ENCODE peak calls at places on chromosomes 7 and 10, in nine cellular contexts. One of them, this sample, is unnamed.

GRCh38 chr10:23373156-23373555 is 28.6 kb upstream of the C10orf67 start:
- DNase-seq in transverse colon: no peak
- DNase-seq in left lung: no peak
- DNase-seq in thyroid gland: no peak
- DNase-seq in Caco-2: no peak
- DNase-seq in body of pancreas: no peak
- DNase-seq in suprapubic skin: no peak
- DNase-seq in MM.1S: no peak
- DNase-seq in upper lobe of left lung: no peak
- DNase-seq in this sample: no peak

GRCh38 chr7:129209067-129209926 is 15.5 kb upstream of the AHCYL2 start:
- DNase-seq in thyroid gland: peak; percentile 46
- DNase-seq in suprapubic skin: no peak
- DNase-seq in left lung: no peak
- DNase-seq in upper lobe of left lung: no peak
- DNase-seq in transverse colon: no peak
- DNase-seq in MM.1S: no peak
- DNase-seq in Caco-2: no peak
- DNase-seq in body of pancreas: no peak
- DNase-seq in this sample: no peak

GRCh38 chr7:141144921-141145629 is 71.2 kb downstream of the TMEM178B start:
- DNase-seq in body of pancreas: no peak
- DNase-seq in left lung: no peak
- DNase-seq in Caco-2: no peak
- DNase-seq in MM.1S: no peak
- DNase-seq in transverse colon: no peak
- DNase-seq in upper lobe of left lung: peak; percentile 13
- DNase-seq in thyroid gland: no peak
- DNase-seq in suprapubic skin: no peak
- DNase-seq in this sample: no peak

GRCh38 chr7:135486258-135486657 is 23.6 kb downstream of the CNOT4 start:
- DNase-seq in Caco-2: no peak
- DNase-seq in upper lobe of left lung: no peak
- DNase-seq in MM.1S: no peak
- DNase-seq in thyroid gland: no peak
- DNase-seq in suprapubic skin: no peak
- DNase-seq in transverse colon: no peak
- DNase-seq in body of pancreas: no peak
- DNase-seq in left lung: no peak
- DNase-seq in this sample: no peak

GRCh38 chr10:12499587-12499986 is 150.2 kb downstream of the CAMK1D start:
- DNase-seq in thyroid gland: no peak
- DNase-seq in Caco-2: no peak
- DNase-seq in suprapubic skin: peak; percentile 61
- DNase-seq in left lung: no peak
- DNase-seq in MM.1S: no peak
- DNase-seq in transverse colon: no peak
- DNase-seq in body of pancreas: no peak
- DNase-seq in upper lobe of left lung: no peak
- DNase-seq in this sample: no peak

GRCh38 chr7:4871056-4871680 is 9.3 kb upstream of the PAPOLB start:
- DNase-seq in upper lobe of left lung: peak; percentile 72
- DNase-seq in left lung: peak; percentile 66
- DNase-seq in thyroid gland: no peak
- DNase-seq in suprapubic skin: no peak
- DNase-seq in Caco-2: no peak
- DNase-seq in MM.1S: no peak
- DNase-seq in body of pancreas: no peak
- DNase-seq in transverse colon: no peak
- DNase-seq in this sample: no peak

GRCh38 chr10:43112608-43112961 is 25.7 kb upstream of the CSGALNACT2 start:
- DNase-seq in upper lobe of left lung: no peak
- DNase-seq in body of pancreas: no peak
- DNase-seq in thyroid gland: no peak
- DNase-seq in suprapubic skin: peak; percentile 44
- DNase-seq in Caco-2: no peak
- DNase-seq in MM.1S: no peak
- DNase-seq in left lung: peak; percentile 64
- DNase-seq in transverse colon: no peak
- DNase-seq in this sample: peak; percentile 34

GRCh38 chr7:134154581-134155130 is 27.5 kb downstream of the LRGUK start:
- DNase-seq in transverse colon: no peak
- DNase-seq in left lung: no peak
- DNase-seq in upper lobe of left lung: no peak
- DNase-seq in Caco-2: no peak
- DNase-seq in MM.1S: no peak
- DNase-seq in body of pancreas: no peak
- DNase-seq in suprapubic skin: no peak
- DNase-seq in thyroid gland: no peak
- DNase-seq in this sample: no peak

GRCh38 chr7:29443552-29443951 is 120.1 kb upstream of the PRR15 start:
- DNase-seq in upper lobe of left lung: no peak
- DNase-seq in suprapubic skin: no peak
- DNase-seq in MM.1S: no peak
- DNase-seq in Caco-2: no peak
- DNase-seq in left lung: no peak
- DNase-seq in thyroid gland: no peak
- DNase-seq in transverse colon: no peak
- DNase-seq in body of pancreas: no peak
- DNase-seq in this sample: no peak

GRCh38 chr10:117218654-117219053 is 21.4 kb downstream of the KCNK18 start:
- DNase-seq in left lung: no peak
- DNase-seq in upper lobe of left lung: no peak
- DNase-seq in suprapubic skin: no peak
- DNase-seq in transverse colon: no peak
- DNase-seq in thyroid gland: no peak
- DNase-seq in Caco-2: no peak
- DNase-seq in body of pancreas: no peak
- DNase-seq in MM.1S: no peak
- DNase-seq in this sample: no peak

GRCh38 chr10:22023508-22023907 is 20.0 kb upstream of the DNAJC1 start:
- DNase-seq in suprapubic skin: no peak
- DNase-seq in upper lobe of left lung: no peak
- DNase-seq in left lung: no peak
- DNase-seq in transverse colon: no peak
- DNase-seq in body of pancreas: no peak
- DNase-seq in MM.1S: no peak
- DNase-seq in Caco-2: no peak
- DNase-seq in thyroid gland: no peak
- DNase-seq in this sample: no peak

GRCh38 chr10:124007102-124007772 is 86.2 kb downstream of the CHST15 start:
- DNase-seq in MM.1S: no peak
- DNase-seq in Caco-2: no peak
- DNase-seq in body of pancreas: no peak
- DNase-seq in left lung: no peak
- DNase-seq in thyroid gland: no peak
- DNase-seq in suprapubic skin: peak; percentile 28
- DNase-seq in upper lobe of left lung: no peak
- DNase-seq in transverse colon: peak; percentile 3
- DNase-seq in this sample: no peak

GRCh38 chr7:85070967-85071628 is 115.8 kb downstream of the SEMA3D start:
- DNase-seq in transverse colon: no peak
- DNase-seq in left lung: peak; percentile 28
- DNase-seq in suprapubic skin: no peak
- DNase-seq in thyroid gland: no peak
- DNase-seq in body of pancreas: no peak
- DNase-seq in upper lobe of left lung: no peak
- DNase-seq in Caco-2: no peak
- DNase-seq in MM.1S: no peak
- DNase-seq in this sample: no peak

GRCh38 chr7:127751062-127751722 is 99.2 kb downstream of the SND1 start:
- DNase-seq in suprapubic skin: no peak
- DNase-seq in body of pancreas: no peak
- DNase-seq in thyroid gland: peak; percentile 13
- DNase-seq in MM.1S: no peak
- DNase-seq in upper lobe of left lung: no peak
- DNase-seq in Caco-2: no peak
- DNase-seq in left lung: no peak
- DNase-seq in transverse colon: no peak
- DNase-seq in this sample: no peak

GRCh38 chr7:34108150-34108549 is 202.8 kb downstream of the BMPER start:
- DNase-seq in body of pancreas: no peak
- DNase-seq in left lung: no peak
- DNase-seq in transverse colon: no peak
- DNase-seq in thyroid gland: no peak
- DNase-seq in Caco-2: no peak
- DNase-seq in upper lobe of left lung: no peak
- DNase-seq in suprapubic skin: no peak
- DNase-seq in MM.1S: no peak
- DNase-seq in this sample: no peak

GRCh38 chr10:102467971-102468438 is 16.7 kb upstream of the C10orf95 start:
- DNase-seq in MM.1S: no peak
- DNase-seq in suprapubic skin: no peak
- DNase-seq in Caco-2: no peak
- DNase-seq in left lung: peak; percentile 80
- DNase-seq in thyroid gland: no peak
- DNase-seq in upper lobe of left lung: no peak
- DNase-seq in body of pancreas: peak; percentile 66
- DNase-seq in transverse colon: peak; percentile 68
- DNase-seq in this sample: peak; percentile 62

GRCh38 chr7:124762611-124763143 is 2.9 kb downstream of the GPR37 start:
- DNase-seq in suprapubic skin: no peak
- DNase-seq in transverse colon: peak; percentile 25
- DNase-seq in upper lobe of left lung: no peak
- DNase-seq in Caco-2: no peak
- DNase-seq in MM.1S: no peak
- DNase-seq in left lung: no peak
- DNase-seq in thyroid gland: no peak
- DNase-seq in body of pancreas: peak; percentile 78
- DNase-seq in this sample: no peak

GRCh38 chr7:91784469-91784868 is 96.0 kb downstream of the MTERF1 start:
- DNase-seq in MM.1S: peak; percentile 21
- DNase-seq in transverse colon: no peak
- DNase-seq in left lung: no peak
- DNase-seq in body of pancreas: no peak
- DNase-seq in upper lobe of left lung: no peak
- DNase-seq in Caco-2: no peak
- DNase-seq in suprapubic skin: no peak
- DNase-seq in thyroid gland: no peak
- DNase-seq in this sample: no peak

GRCh38 chr7:26192485-26193087 is 8.0 kb downstream of the HNRNPA2B1 start:
- DNase-seq in transverse colon: peak; percentile 16
- DNase-seq in suprapubic skin: no peak
- DNase-seq in upper lobe of left lung: no peak
- DNase-seq in thyroid gland: no peak
- DNase-seq in Caco-2: no peak
- DNase-seq in left lung: no peak
- DNase-seq in body of pancreas: no peak
- DNase-seq in MM.1S: no peak
- DNase-seq in this sample: no peak

GRCh38 chr7:99652671-99653070 is 27.1 kb downstream of the CYP3A5 start:
- DNase-seq in body of pancreas: no peak
- DNase-seq in thyroid gland: no peak
- DNase-seq in suprapubic skin: no peak
- DNase-seq in left lung: no peak
- DNase-seq in Caco-2: no peak
- DNase-seq in upper lobe of left lung: no peak
- DNase-seq in MM.1S: no peak
- DNase-seq in transverse colon: no peak
- DNase-seq in this sample: no peak

GRCh38 chr7:99651290-99651689 is 28.5 kb downstream of the CYP3A5 start:
- DNase-seq in Caco-2: no peak
- DNase-seq in upper lobe of left lung: no peak
- DNase-seq in left lung: no peak
- DNase-seq in body of pancreas: no peak
- DNase-seq in suprapubic skin: no peak
- DNase-seq in thyroid gland: no peak
- DNase-seq in transverse colon: no peak
- DNase-seq in MM.1S: no peak
- DNase-seq in this sample: no peak

GRCh38 chr7:99648843-99649242 is 31.0 kb downstream of the CYP3A5 start:
- DNase-seq in Caco-2: no peak
- DNase-seq in body of pancreas: no peak
- DNase-seq in suprapubic skin: no peak
- DNase-seq in MM.1S: no peak
- DNase-seq in thyroid gland: no peak
- DNase-seq in upper lobe of left lung: no peak
- DNase-seq in transverse colon: no peak
- DNase-seq in left lung: no peak
- DNase-seq in this sample: no peak

GRCh38 chr7:99653754-99654153 is 26.0 kb downstream of the CYP3A5 start:
- DNase-seq in thyroid gland: no peak
- DNase-seq in MM.1S: no peak
- DNase-seq in Caco-2: no peak
- DNase-seq in left lung: no peak
- DNase-seq in body of pancreas: no peak
- DNase-seq in transverse colon: no peak
- DNase-seq in upper lobe of left lung: no peak
- DNase-seq in suprapubic skin: no peak
- DNase-seq in this sample: no peak
- TF ChIP-seq CTCF in thyroid gland: no peak
- TF ChIP-seq CTCF in MM.1S: no peak
- TF ChIP-seq CTCF in Caco-2: no peak
- TF ChIP-seq CTCF in left lung: no peak
- TF ChIP-seq CTCF in body of pancreas: no peak
- TF ChIP-seq CTCF in transverse colon: no peak
- TF ChIP-seq CTCF in upper lobe of left lung: no peak
- TF ChIP-seq CTCF in suprapubic skin: no peak
- TF ChIP-seq CTCF in this sample: no peak

GRCh38 chr10:35192645-35193249 is 66.1 kb downstream of the CREM start:
- DNase-seq in Caco-2: no peak
- DNase-seq in MM.1S: no peak
- DNase-seq in thyroid gland: no peak
- DNase-seq in left lung: no peak
- DNase-seq in transverse colon: no peak
- DNase-seq in body of pancreas: no peak
- DNase-seq in suprapubic skin: no peak
- DNase-seq in upper lobe of left lung: no peak
- DNase-seq in this sample: no peak
- H3K4me1 ChIP-seq in Caco-2: peaks cover 4% of the 10 kb centered on the region
- H3K4me1 ChIP-seq in MM.1S: peaks cover 12% of the 10 kb centered on the region
- H3K4me1 ChIP-seq in thyroid gland: peaks cover 9% of the 10 kb centered on the region
- H3K4me1 ChIP-seq in left lung: peaks cover 46% of the 10 kb centered on the region
- H3K4me1 ChIP-seq in transverse colon: peaks cover 7% of the 10 kb centered on the region
- H3K4me1 ChIP-seq in body of pancreas: peaks cover 12% of the 10 kb centered on the region
- H3K4me1 ChIP-seq in suprapubic skin: peaks cover 11% of the 10 kb centered on the region
- H3K4me1 ChIP-seq in upper lobe of left lung: peaks cover 10% of the 10 kb centered on the region
- H3K4me1 ChIP-seq in this sample: peaks cover 31% of the 10 kb centered on the region

DNA sequence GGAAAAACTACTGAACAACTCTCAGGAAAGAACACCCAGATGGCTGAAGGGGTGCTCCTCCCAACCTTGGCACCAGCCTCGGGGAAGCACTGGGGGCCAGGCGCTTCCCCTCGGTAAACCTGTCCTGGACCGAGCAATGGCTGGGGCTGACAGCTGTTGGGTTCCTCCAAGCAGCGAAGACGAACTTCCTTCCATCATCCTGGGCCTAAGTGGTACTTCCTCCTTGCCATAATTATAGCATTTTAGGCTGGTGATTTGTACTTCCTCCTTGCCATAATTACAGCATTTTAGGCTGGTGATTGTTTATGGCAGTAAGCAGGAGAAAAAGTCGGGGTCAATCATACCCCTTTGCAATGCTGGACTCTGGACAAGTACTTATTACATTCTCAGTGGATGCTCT is 69.3 kb downstream of the MYOF start:
- DNase-seq in MM.1S: no peak
- DNase-seq in transverse colon: no peak
- DNase-seq in left lung: no peak
- DNase-seq in upper lobe of left lung: no peak
- DNase-seq in thyroid gland: no peak
- DNase-seq in body of pancreas: no peak
- DNase-seq in Caco-2: no peak
- DNase-seq in suprapubic skin: no peak
- DNase-seq in this sample: no peak
- H3K36me3 ChIP-seq in MM.1S: no peaks in the 10 kb centered on the region
- H3K36me3 ChIP-seq in transverse colon: no peaks in the 10 kb centered on the region
- H3K36me3 ChIP-seq in left lung: peaks cover 37% of the 10 kb centered on the region
- H3K36me3 ChIP-seq in upper lobe of left lung: peaks cover 6% of the 10 kb centered on the region
- H3K36me3 ChIP-seq in thyroid gland: no peaks in the 10 kb centered on the region
- H3K36me3 ChIP-seq in body of pancreas: no peaks in the 10 kb centered on the region
- H3K36me3 ChIP-seq in Caco-2: no peaks in the 10 kb centered on the region
- H3K36me3 ChIP-seq in suprapubic skin: peaks cover 32% of the 10 kb centered on the region
- H3K36me3 ChIP-seq in this sample: peaks cover 19% of the 10 kb centered on the region

GRCh38 chr10:112059220-112059619 is 124.3 kb downstream of the GPAM start:
- DNase-seq in transverse colon: no peak
- DNase-seq in Caco-2: no peak
- DNase-seq in left lung: no peak
- DNase-seq in body of pancreas: no peak
- DNase-seq in thyroid gland: no peak
- DNase-seq in suprapubic skin: no peak
- DNase-seq in upper lobe of left lung: no peak
- DNase-seq in MM.1S: no peak
- DNase-seq in this sample: no peak
- TF ChIP-seq CTCF in transverse colon: no peak
- TF ChIP-seq CTCF in Caco-2: no peak
- TF ChIP-seq CTCF in left lung: no peak
- TF ChIP-seq CTCF in body of pancreas: no peak
- TF ChIP-seq CTCF in thyroid gland: no peak
- TF ChIP-seq CTCF in suprapubic skin: no peak
- TF ChIP-seq CTCF in upper lobe of left lung: no peak
- TF ChIP-seq CTCF in MM.1S: no peak
- TF ChIP-seq CTCF in this sample: no peak